ENCODE peak calls at places on chromosomes 2 and 18, in ten cellular contexts. X is GM12865; J is CD8-positive, alpha-beta T cell; L is AG09309; D is kidney epithelial cell; R is fibroblast of mammary gland; C is HFF-Myc; G is lower leg skin; K is CD8-positive, alpha-beta memory T cell; N is fibroblast of pulmonary artery. U is an unnamed sample.

GRCh38 chr2:232276084-232276738 is 102.3 kb upstream of the ALPP start:
- DNase-seq in R (no peak), K (no peak), G (no peak), J (no peak), D (no peak), X (peak), L (no peak), C (no peak), N (no peak), U (peak)

GRCh38 chr2:211114826-211115450 is 558.5 kb downstream of the CPS1 start:
- DNase-seq in G (no peak), J (no peak), C (no peak), L (no peak), N (peak), R (peak), K (no peak), D (no peak), X (no peak), U (no peak)

GRCh38 chr2:103788875-103789715 is 1027.3 kb downstream of the TMEM182 start:
- DNase-seq in K (no peak), X (no peak), J (no peak), D (peak), L (no peak), N (no peak), R (peak), C (no peak), G (no peak), U (no peak)

GRCh38 chr2:106147159-106147558 is 46.9 kb downstream of the UXS1 start:
- DNase-seq in C (no peak), K (no peak), N (peak), X (no peak), G (no peak), R (peak), J (no peak), L (peak), D (peak), U (no peak)

GRCh38 chr2:166375205-166375735 is 474 bp downstream of the SCN9A start:
- DNase-seq in L (no peak), N (peak), X (peak), J (no peak), R (peak), D (no peak), G (no peak), C (no peak), K (no peak), U (no peak)

GRCh38 chr2:204477358-204477950 is 67.8 kb upstream of the PARD3B start:
- DNase-seq in J (no peak), C (no peak), N (peak), R (no peak), G (no peak), L (no peak), D (no peak), X (no peak), K (no peak), U (no peak)

GRCh38 chr2:60811491-60812370 is 55.7 kb downstream of the PAPOLG start:
- DNase-seq in R (no peak), K (no peak), D (no peak), J (no peak), X (no peak), N (no peak), L (no peak), C (no peak), G (peak), U (no peak)

GRCh38 chr18:52670903-52671302 is 330.9 kb downstream of the DCC start:
- DNase-seq in C (no peak), J (no peak), R (peak), X (peak), N (peak), G (no peak), L (no peak), K (no peak), D (no peak), U (no peak)

GRCh38 chr2:223759569-223760430 is 77.6 kb downstream of the AP1S3 start:
- DNase-seq in D (peak), K (no peak), N (peak), C (peak), L (no peak), G (no peak), R (peak), J (no peak), X (no peak), U (no peak)

GRCh38 chr2:52335727-52336126 is 1303.8 kb upstream of the NRXN1 start:
- DNase-seq in C (no peak), G (no peak), K (no peak), X (no peak), R (no peak), L (no peak), J (no peak), D (no peak), N (no peak), U (no peak)

GRCh38 chr18:62338446-62339105 is 13.5 kb downstream of the TNFRSF11A start:
- DNase-seq in R (no peak), X (no peak), C (no peak), D (no peak), J (no peak), K (no peak), L (no peak), N (no peak), G (no peak), U (no peak)
- H3K4me3 ChIP-seq in R (no peak), X (no peak), C (no peak), D (no peak), J (no peak), K (no peak), L (no peak), N (no peak), G (no peak), U (no peak)

DNA sequence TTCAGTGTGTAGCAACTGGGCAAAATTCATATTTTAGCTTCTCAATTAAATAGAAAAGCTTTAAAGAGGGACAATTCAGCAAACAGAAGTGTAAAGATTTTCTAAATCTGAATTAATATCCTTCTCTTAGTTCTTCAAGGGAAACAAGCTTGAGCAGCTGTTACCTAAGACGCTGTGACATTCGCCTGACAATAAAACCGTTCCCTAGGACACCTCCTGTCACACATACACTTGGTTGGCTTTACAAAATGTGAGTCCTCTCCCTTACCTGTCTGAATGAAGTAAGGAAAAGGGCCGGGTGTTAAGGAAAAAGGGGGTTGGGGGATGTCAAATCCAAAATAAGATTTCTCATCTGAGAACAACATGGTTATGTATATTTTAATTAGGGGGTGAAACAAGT is 2.1 kb downstream of the SERTAD2 start:
- DNase-seq in R (no peak), K (no peak), G (no peak), L (no peak), D (no peak), J (no peak), N (no peak), C (no peak), X (no peak), U (no peak)
- H3K4me3 ChIP-seq in R (no peak), K (no peak), G (no peak), L (peak), D (no peak), J (no peak), N (peak), C (no peak), X (peak), U (peak)

GRCh38 chr18:31241900-31242409 is 76.0 kb upstream of the DSG1 start:
- DNase-seq in X (no peak), N (peak), J (no peak), K (no peak), G (no peak), R (no peak), D (peak), C (no peak), L (no peak), U (no peak)
- H3K4me3 ChIP-seq in X (no peak), N (no peak), J (no peak), K (no peak), G (no peak), R (no peak), D (no peak), C (no peak), L (no peak), U (no peak)

GRCh38 chr2:127193948-127194267 is 26.2 kb downstream of the CYP27C1 start:
- DNase-seq in R (peak), D (no peak), K (no peak), G (no peak), J (no peak), L (peak), C (no peak), N (peak), X (no peak), U (no peak)
- H3K4me3 ChIP-seq in R (no peak), D (no peak), K (no peak), G (no peak), J (no peak), L (no peak), C (no peak), N (no peak), X (no peak), U (no peak)

DNA sequence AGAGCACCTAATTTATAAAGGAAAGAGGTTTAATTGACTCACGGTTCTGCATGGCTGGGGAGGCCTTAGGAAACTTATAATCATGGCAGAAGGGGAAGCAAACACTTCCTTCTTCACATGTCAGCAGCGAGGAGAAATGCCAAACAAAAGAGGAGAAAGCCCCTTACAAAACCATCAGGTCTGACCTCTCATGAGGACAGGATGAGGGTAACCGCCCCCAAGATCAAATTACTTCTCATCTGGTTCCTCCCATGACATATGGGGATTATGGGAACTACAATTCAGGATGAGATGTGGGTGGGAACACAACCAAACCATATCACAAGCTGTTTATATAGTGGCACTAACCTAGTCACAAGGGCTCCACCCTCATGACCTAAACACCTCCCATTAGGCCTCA is 110.0 kb downstream of the OSBPL6 start:
- DNase-seq in N (no peak), G (no peak), L (no peak), C (peak), X (no peak), J (no peak), K (no peak), D (no peak), R (peak), U (no peak)
- H3K4me3 ChIP-seq in N (no peak), G (no peak), L (no peak), C (no peak), X (no peak), J (no peak), K (no peak), D (no peak), R (no peak), U (no peak)

DNA sequence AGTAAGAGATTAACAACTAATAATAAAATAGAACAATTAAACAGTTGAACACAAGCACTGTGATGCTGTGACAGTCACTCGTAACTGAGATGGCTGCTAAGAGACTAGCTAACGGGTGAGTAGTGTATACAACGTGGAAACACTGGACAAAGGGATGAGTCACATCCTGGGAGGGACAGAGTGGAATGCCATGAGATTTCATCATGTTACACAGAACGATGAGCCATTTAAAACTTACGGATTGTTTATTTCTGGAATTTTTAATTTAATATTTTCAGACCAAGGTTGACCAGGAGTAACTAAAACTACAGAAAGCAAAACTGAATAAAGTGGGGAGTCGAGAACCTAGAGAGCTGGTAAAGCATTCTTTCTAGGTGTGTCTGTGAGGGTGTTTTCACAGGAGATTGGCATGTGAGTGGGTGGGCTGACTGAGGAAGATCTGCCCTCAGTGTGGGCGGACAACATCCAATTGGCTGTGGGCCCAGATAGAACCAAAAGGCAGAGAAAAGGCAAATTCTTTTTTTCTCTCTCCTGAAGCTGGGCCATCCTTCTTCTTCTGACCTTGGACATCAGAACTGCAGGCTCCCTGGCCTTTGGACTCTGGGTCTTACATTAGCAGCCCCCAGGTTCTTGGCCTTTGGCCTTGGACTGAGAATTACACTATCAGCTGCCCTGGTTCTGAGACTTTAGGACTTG is 14.6 kb downstream of the TMSB10 start:
- DNase-seq in K (no peak), N (peak), D (peak), X (peak), C (peak), R (peak), J (peak), L (peak), G (peak), U (no peak)
- H3K4me3 ChIP-seq in K (no peak), N (peak), D (no peak), X (peak), C (peak), R (peak), J (peak), L (peak), G (no peak), U (peak)